ENCODE peak calls at places on chromosome 3, in seven cellular contexts. K, Q, V, F, T, P and Z are unnamed samples.

GRCh38 chr3:61853912-61854311 is 292.5 kb downstream of the PTPRG start:
- DNase-seq in K (no peak), Q (no peak), V (no peak), F (no peak), T (no peak), P (no peak), Z (no peak)

GRCh38 chr3:129476586-129476985 is 36.6 kb downstream of the IFT122 start:
- DNase-seq in K (no peak), Q (no peak), V (no peak), F (no peak), T (no peak), P (no peak), Z (no peak)

GRCh38 chr3:11956781-11957180 is 47.4 kb upstream of the SYN2 start:
- DNase-seq in K (no peak), Q (no peak), V (no peak), F (no peak), T (no peak), P (no peak), Z (no peak)

GRCh38 chr3:131402391-131403039 is 20.9 kb downstream of the NUDT16 start:
- DNase-seq in K (peak), Q (no peak), V (no peak), F (no peak), T (peak), P (no peak), Z (no peak)

GRCh38 chr3:123610331-123610730 is 25.5 kb upstream of the HACD2 start:
- DNase-seq in K (no peak), Q (no peak), V (no peak), F (no peak), T (no peak), P (no peak), Z (no peak)

GRCh38 chr3:134456121-134456520 is 29.7 kb downstream of the ANAPC13 start:
- DNase-seq in K (no peak), Q (no peak), V (no peak), F (no peak), T (no peak), P (no peak), Z (no peak)

GRCh38 chr3:87855626-87856025 is 203.2 kb downstream of the CGGBP1 start:
- DNase-seq in K (peak), Q (no peak), V (no peak), F (peak), T (peak), P (no peak), Z (peak)

GRCh38 chr3:196754215-196754937 is 14.7 kb downstream of the PAK2 start:
- DNase-seq in K (no peak), Q (no peak), V (no peak), F (no peak), T (no peak), P (no peak), Z (no peak)

GRCh38 chr3:115040673-115041286 is 106.3 kb downstream of the ZBTB20 start:
- DNase-seq in K (peak), Q (peak), V (no peak), F (peak), T (peak), P (peak), Z (peak)

GRCh38 chr3:167895684-167896083 is 160.2 kb downstream of the SERPINI1 start:
- DNase-seq in K (no peak), Q (peak), V (peak), F (no peak), T (no peak), P (no peak), Z (no peak)

GRCh38 chr3:167913218-167913902 is 177.8 kb downstream of the SERPINI1 start:
- DNase-seq in K (peak), Q (peak), V (peak), F (peak), T (peak), P (peak), Z (peak)

GRCh38 chr3:104879919-104880318 is 486.8 kb upstream of the ALCAM start:
- DNase-seq in K (peak), Q (no peak), V (no peak), F (no peak), T (no peak), P (no peak), Z (peak)

GRCh38 chr3:30073040-30073439 is 533.4 kb upstream of the TGFBR2 start:
- DNase-seq in K (no peak), Q (no peak), V (no peak), F (no peak), T (no peak), P (no peak), Z (no peak)

GRCh38 chr3:31445701-31446100 is 87.0 kb upstream of the STT3B start:
- DNase-seq in K (no peak), Q (no peak), V (no peak), F (no peak), T (no peak), P (no peak), Z (no peak)

GRCh38 chr3:27166888-27167287 is 202.3 kb downstream of the NEK10 start:
- DNase-seq in K (peak), Q (peak), V (no peak), F (peak), T (peak), P (no peak), Z (peak)

GRCh38 chr3:98817546-98817945 is 54.4 kb downstream of the ST3GAL6 start:
- DNase-seq in K (peak), Q (peak), V (no peak), F (peak), T (no peak), P (no peak), Z (peak)

GRCh38 chr3:179069762-179070390 is 1.7 kb downstream of the ZMAT3 start:
- DNase-seq in K (peak), Q (no peak), V (no peak), F (no peak), T (peak), P (no peak), Z (peak)

GRCh38 chr3:188067932-188068331 is 86.0 kb upstream of the LPP start:
- DNase-seq in K (peak), Q (no peak), V (no peak), F (peak), T (peak), P (no peak), Z (peak)

GRCh38 chr3:6394944-6395343 is 466.0 kb upstream of the GRM7 start:
- DNase-seq in K (no peak), Q (no peak), V (no peak), F (no peak), T (no peak), P (no peak), Z (no peak)

GRCh38 chr3:45610129-45610528 is 15.6 kb downstream of the LIMD1 start:
- DNase-seq in K (no peak), Q (no peak), V (no peak), F (no peak), T (no peak), P (no peak), Z (no peak)

GRCh38 chr3:132659000-132659369 is 624 bp downstream of the ACAD11 start:
- DNase-seq in K (no peak), Q (peak), V (no peak), F (no peak), T (peak), P (no peak), Z (no peak)

GRCh38 chr3:183500981-183501704 is 54.4 kb downstream of the KLHL6 start:
- DNase-seq in K (no peak), Q (no peak), V (no peak), F (no peak), T (no peak), P (no peak), Z (no peak)

GRCh38 chr3:131349946-131350347 is 31.6 kb upstream of the NUDT16 start:
- DNase-seq in K (peak), Q (no peak), V (no peak), F (peak), T (peak), P (peak), Z (peak)

GRCh38 chr3:31659246-31659645 is 126.5 kb downstream of the STT3B start:
- DNase-seq in K (no peak), Q (no peak), V (no peak), F (no peak), T (no peak), P (no peak), Z (no peak)

GRCh38 chr3:161042023-161042501 is 63.1 kb downstream of the B3GALNT1 start:
- DNase-seq in K (peak), Q (no peak), V (no peak), F (peak), T (no peak), P (no peak), Z (peak)

GRCh38 chr3:85821130-85821756 is 862.5 kb downstream of the CADM2 start:
- DNase-seq in K (no peak), Q (peak), V (peak), F (peak), T (peak), P (no peak), Z (peak)

GRCh38 chr3:50502584-50503423 is 630 bp downstream of the CACNA2D2 start:
- DNase-seq in K (no peak), Q (peak), V (peak), F (no peak), T (no peak), P (no peak), Z (no peak)

GRCh38 chr3:160999268-160999667 is 105.9 kb downstream of the B3GALNT1 start:
- DNase-seq in K (peak), Q (peak), V (no peak), F (no peak), T (peak), P (no peak), Z (no peak)

GRCh38 chr3:164451083-164451910 is 627.0 kb downstream of the SI start:
- DNase-seq in K (no peak), Q (peak), V (peak), F (no peak), T (no peak), P (no peak), Z (no peak)

GRCh38 chr3:141427764-141428163 is 59.1 kb upstream of the RASA2 start:
- DNase-seq in K (no peak), Q (no peak), V (no peak), F (no peak), T (no peak), P (no peak), Z (no peak)

DNA sequence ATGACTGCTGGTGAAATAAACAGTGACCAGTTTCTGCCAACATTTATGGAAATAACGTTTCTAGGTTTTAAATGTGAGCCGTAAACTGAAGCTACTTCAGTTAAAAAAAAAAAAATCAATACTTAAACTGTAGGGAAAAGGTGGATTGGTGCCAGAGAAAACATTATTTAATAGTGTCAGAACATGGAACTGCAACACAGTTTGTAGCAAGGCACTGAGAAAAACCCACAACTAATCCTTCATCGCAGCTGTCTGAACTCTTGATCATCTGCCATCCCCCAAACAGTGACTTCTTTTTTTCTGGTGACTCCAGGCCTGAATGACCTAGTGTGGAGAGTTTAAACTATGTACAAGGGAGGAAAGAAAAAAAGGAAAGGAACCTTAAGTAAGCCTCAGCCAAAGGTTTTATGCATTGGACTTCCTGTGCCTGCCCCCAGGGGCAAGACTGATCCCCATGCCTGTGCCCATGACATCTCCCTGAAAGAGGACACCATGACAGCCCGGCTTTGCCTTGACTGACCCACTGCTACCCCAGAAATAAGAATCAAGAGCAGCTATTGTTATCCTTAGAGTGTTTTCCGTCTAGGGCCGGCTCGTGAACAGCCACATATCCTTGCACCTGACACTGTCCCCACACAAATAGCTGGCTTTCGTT is 33.1 kb downstream of the CRTAP start:
- DNase-seq in K (peak), Q (peak), V (no peak), F (no peak), T (no peak), P (no peak), Z (peak)
- H3K4me2 ChIP-seq in K (peak), Q (no peak), V (no peak), F (no peak), T (no peak), P (no peak), Z (no peak)

GRCh38 chr3:144229973-144230372 is 258.4 kb downstream of the DIPK2A start:
- DNase-seq in K (no peak), Q (no peak), V (no peak), F (no peak), T (no peak), P (no peak), Z (peak)

GRCh38 chr3:144237351-144237750 is 265.7 kb downstream of the DIPK2A start:
- DNase-seq in K (no peak), Q (no peak), V (no peak), F (no peak), T (no peak), P (no peak), Z (no peak)

GRCh38 chr3:144241381-144241780 is 269.8 kb downstream of the DIPK2A start:
- DNase-seq in K (no peak), Q (no peak), V (no peak), F (no peak), T (no peak), P (no peak), Z (no peak)

DNA sequence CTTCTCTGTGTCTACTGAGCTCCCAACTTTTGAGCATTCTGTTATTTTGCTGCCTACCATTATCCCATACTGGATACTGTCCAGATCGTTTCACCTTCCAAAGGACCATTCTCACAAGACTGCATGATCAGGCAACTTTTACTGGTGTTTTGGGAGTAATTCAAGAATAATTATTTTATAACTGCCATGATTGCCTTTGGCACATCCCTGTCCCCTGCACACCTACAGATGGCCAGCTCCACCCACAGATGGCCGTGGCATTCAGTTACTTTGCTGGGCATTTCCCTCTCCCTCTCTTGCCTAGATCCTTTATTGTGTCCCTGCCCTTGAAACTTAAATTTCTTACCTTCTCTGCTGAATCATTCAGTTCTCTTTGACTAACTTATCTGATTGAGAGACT is 263.9 kb downstream of the DIPK2A start:
- DNase-seq in K (no peak), Q (no peak), V (no peak), F (no peak), T (no peak), P (no peak), Z (no peak)
- H3K4me2 ChIP-seq in K (no peak), Q (no peak), V (no peak), F (no peak), T (no peak), P (no peak), Z (no peak)

GRCh38 chr3:52827441-52827840 is 3.0 kb downstream of the ITIH4 start:
- DNase-seq in K (peak), Q (no peak), V (no peak), F (no peak), T (no peak), P (no peak), Z (no peak)
- H3K4me2 ChIP-seq in K (no peak), Q (no peak), V (no peak), F (peak), T (no peak), P (no peak), Z (no peak)

GRCh38 chr3:100992086-100993033 is 861 bp downstream of the ABI3BP start:
- DNase-seq in K (no peak), Q (no peak), V (no peak), F (peak), T (peak), P (no peak), Z (no peak)
- H3K4me2 ChIP-seq in K (peak), Q (no peak), V (no peak), F (peak), T (peak), P (no peak), Z (peak)

DNA sequence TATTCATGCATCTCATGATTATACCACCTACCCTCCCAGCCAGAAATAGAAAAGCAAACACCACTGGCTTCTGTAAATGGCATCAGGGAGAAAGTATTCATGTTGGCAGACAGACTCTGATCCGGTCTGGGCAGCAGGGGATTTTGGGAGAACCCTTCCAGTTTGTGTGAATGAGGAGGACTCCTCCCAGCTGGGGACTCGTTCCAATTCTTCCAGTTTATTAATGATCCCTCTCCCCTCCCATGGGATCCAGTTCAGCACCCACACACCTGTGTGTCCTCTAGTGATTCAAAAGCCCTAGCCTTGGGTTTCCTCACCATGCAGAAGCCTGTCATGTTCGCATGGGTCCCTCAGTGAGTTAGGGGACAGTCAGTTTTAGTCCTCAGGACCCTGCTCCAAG is 110.9 kb downstream of the IQSEC1 start:
- DNase-seq in K (no peak), Q (no peak), V (no peak), F (no peak), T (no peak), P (no peak), Z (peak)
- H3K4me2 ChIP-seq in K (no peak), Q (no peak), V (no peak), F (no peak), T (no peak), P (no peak), Z (no peak)

DNA sequence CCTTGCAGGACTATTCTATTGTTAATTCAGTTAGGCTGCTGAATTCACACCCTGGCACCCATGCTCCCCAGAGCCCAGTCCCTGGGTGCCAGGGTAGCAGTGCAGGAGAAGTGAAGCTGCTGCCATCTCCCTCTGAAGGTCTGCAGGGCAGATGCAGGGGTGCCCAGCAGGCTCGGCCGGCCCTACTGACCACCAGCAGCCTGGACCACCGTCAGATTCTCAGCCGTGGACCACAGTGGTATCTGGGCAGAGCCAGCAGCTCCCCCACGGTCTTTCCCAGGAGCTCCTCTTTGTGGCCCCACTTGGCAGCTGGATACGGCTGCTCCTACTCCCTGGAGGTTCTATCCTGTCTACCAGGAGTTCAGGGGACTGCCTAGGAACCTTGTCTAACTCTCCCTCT is 46.8 kb downstream of the ALDH1L1 start:
- DNase-seq in K (no peak), Q (no peak), V (peak), F (no peak), T (no peak), P (no peak), Z (no peak)
- H3K4me2 ChIP-seq in K (no peak), Q (no peak), V (no peak), F (no peak), T (no peak), P (no peak), Z (no peak)

GRCh38 chr3:37016903-37017302 is 23.6 kb downstream of the MLH1 start:
- DNase-seq in K (no peak), Q (no peak), V (no peak), F (no peak), T (no peak), P (no peak), Z (no peak)

GRCh38 chr3:37014620-37015019 is 21.3 kb downstream of the MLH1 start:
- DNase-seq in K (no peak), Q (peak), V (no peak), F (no peak), T (no peak), P (no peak), Z (no peak)

GRCh38 chr3:37017683-37018082 is 24.4 kb downstream of the MLH1 start:
- DNase-seq in K (no peak), Q (no peak), V (no peak), F (no peak), T (no peak), P (no peak), Z (no peak)

GRCh38 chr3:37015631-37016030 is 22.3 kb downstream of the MLH1 start:
- DNase-seq in K (no peak), Q (no peak), V (no peak), F (no peak), T (no peak), P (no peak), Z (no peak)
- H3K4me2 ChIP-seq in K (no peak), Q (no peak), V (no peak), F (no peak), T (no peak), P (no peak), Z (no peak)

GRCh38 chr3:195178124-195178910 is 92.6 kb downstream of the XXYLT1 start:
- DNase-seq in K (no peak), Q (no peak), V (no peak), F (no peak), T (no peak), P (no peak), Z (no peak)

GRCh38 chr3:195180490-195181106 is 90.4 kb downstream of the XXYLT1 start:
- DNase-seq in K (no peak), Q (no peak), V (no peak), F (no peak), T (no peak), P (no peak), Z (no peak)

GRCh38 chr3:195181107-195181498 is 89.9 kb downstream of the XXYLT1 start:
- DNase-seq in K (no peak), Q (no peak), V (no peak), F (no peak), T (no peak), P (no peak), Z (no peak)

GRCh38 chr3:195181781-195182469 is 89.0 kb downstream of the XXYLT1 start:
- DNase-seq in K (no peak), Q (no peak), V (no peak), F (no peak), T (no peak), P (no peak), Z (no peak)

DNA sequence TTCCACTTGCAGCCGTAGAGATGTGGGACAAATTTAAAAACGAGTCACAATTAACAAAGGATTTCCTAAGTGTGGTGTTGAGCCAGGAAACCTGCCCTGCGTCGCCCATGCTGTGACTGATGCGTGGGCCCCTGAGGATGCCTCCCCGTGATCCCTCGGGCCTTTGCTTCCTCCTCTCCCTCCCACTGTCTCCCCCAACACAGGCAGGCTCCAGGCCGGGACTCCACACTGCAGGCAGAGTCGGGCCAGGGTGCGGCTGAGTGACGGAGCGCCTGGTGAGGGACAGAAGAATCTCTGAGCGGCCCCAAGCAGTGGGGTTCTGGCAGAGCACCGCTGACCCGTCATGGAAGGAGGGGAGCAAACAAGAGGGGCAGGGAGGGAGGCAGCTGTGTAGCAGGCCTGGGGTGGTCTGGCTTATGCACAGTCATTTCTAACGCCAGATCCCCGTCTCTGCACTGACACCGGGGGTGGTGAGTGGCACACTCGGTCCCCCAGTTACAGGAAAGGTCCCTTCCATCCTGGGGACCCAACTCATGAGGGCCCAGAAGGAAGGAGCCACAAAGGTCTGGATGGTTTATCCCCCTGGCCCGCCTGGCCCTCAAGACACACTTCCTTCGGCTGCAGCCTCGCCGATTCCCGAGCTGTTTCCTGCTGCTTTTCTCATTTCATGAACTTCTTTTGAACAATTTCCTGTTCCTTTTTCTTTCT is 91.0 kb downstream of the XXYLT1 start:
- DNase-seq in K (no peak), Q (no peak), V (no peak), F (no peak), T (no peak), P (no peak), Z (no peak)
- H3K4me2 ChIP-seq in K (peak), Q (no peak), V (no peak), F (no peak), T (no peak), P (no peak), Z (no peak)

GRCh38 chr3:23099677-23100076 is 103.5 kb upstream of the UBE2E2 start:
- DNase-seq in K (no peak), Q (no peak), V (no peak), F (no peak), T (no peak), P (no peak), Z (no peak)
- H3K4me2 ChIP-seq in K (no peak), Q (no peak), V (no peak), F (no peak), T (no peak), P (no peak), Z (no peak)

GRCh38 chr3:120773932-120774331 is 31.4 kb downstream of the GTF2E1 start:
- DNase-seq in K (peak), Q (no peak), V (no peak), F (no peak), T (peak), P (no peak), Z (peak)
- H3K4me2 ChIP-seq in K (peak), Q (no peak), V (no peak), F (no peak), T (no peak), P (no peak), Z (no peak)